ENCODE peak calls at places on chromosomes 16 and 17, in five cellular contexts. W, N, V, H and G are unnamed samples. For H3K4me1 and H3K9me3, the result is how much of the 10 kb centered on the place peaks cover.

GRCh38 chr16:84729716-84730320 is 30.0 kb downstream of the USP10 start:
- DNase-seq in N (peak), H (no peak), W (no peak), V (no peak), G (no peak)

GRCh38 chr17:33871720-33872535 is 383.2 kb upstream of the CCL2 start:
- DNase-seq in N (peak), V (no peak), H (peak), W (no peak), G (no peak)

GRCh38 chr17:46776298-46777005 is 42.0 kb downstream of the WNT3 start:
- DNase-seq in W (no peak), V (no peak), N (no peak), H (no peak), G (no peak)

GRCh38 chr17:28497931-28498330 is 8.2 kb upstream of the FOXN1 start:
- DNase-seq in N (no peak), W (no peak), H (no peak), V (no peak), G (no peak)

GRCh38 chr16:88451586-88452484 is 1.2 kb upstream of the ZFPM1 start:
- DNase-seq in N (no peak), W (no peak), H (no peak), V (peak), G (no peak)

GRCh38 chr16:29025218-29025617 is 40.4 kb downstream of the LAT start:
- DNase-seq in N (no peak), V (no peak), W (no peak), H (no peak), G (no peak)

GRCh38 chr17:67293251-67294203 is 48.5 kb upstream of the HELZ start:
- DNase-seq in W (peak), V (peak), N (peak), H (peak), G (peak)

GRCh38 chr16:2296662-2297505 is 29.0 kb upstream of the RNPS1 start:
- DNase-seq in N (peak), W (no peak), V (peak), H (peak), G (no peak)

GRCh38 chr17:2064980-2065785 is 10.3 kb downstream of the HIC1 start:
- DNase-seq in N (peak), W (no peak), V (no peak), H (no peak), G (no peak)

GRCh38 chr17:59844884-59845594 is 47.7 kb downstream of the TUBD1 start:
- DNase-seq in V (no peak), W (no peak), H (no peak), N (peak), G (no peak)

GRCh38 chr16:81106826-81107503 is 10.8 kb upstream of the GCSH start:
- DNase-seq in V (no peak), H (no peak), W (no peak), N (no peak), G (no peak)

GRCh38 chr16:711548-712320 is 3.2 kb upstream of the METRN start:
- DNase-seq in H (no peak), V (peak), N (peak), W (peak), G (no peak)

GRCh38 chr17:40422990-40423611 is 5.4 kb upstream of the TOP2A start:
- DNase-seq in H (peak), N (no peak), V (no peak), W (no peak), G (no peak)

GRCh38 chr17:60524463-60525346 is 1.3 kb downstream of the APPBP2 start:
- DNase-seq in V (no peak), W (no peak), H (no peak), N (peak), G (no peak)

GRCh38 chr16:16019488-16019887 is 70.1 kb downstream of the ABCC1 start:
- DNase-seq in V (no peak), W (peak), H (peak), N (peak), G (no peak)

GRCh38 chr16:49280861-49281331 is 742 bp downstream of the CBLN1 start:
- DNase-seq in H (no peak), V (no peak), N (no peak), W (no peak), G (no peak)

GRCh38 chr17:7881655-7882054 is 6.9 kb upstream of the CHD3 start:
- DNase-seq in N (no peak), W (no peak), H (no peak), V (no peak), G (no peak)

GRCh38 chr16:19118938-19119431 is 5.2 kb downstream of the ITPRIPL2 start:
- DNase-seq in N (peak), H (peak), W (peak), V (peak), G (no peak)

GRCh38 chr17:33322063-33322462 is 29.0 kb upstream of the ASIC2 start:
- DNase-seq in V (no peak), N (peak), W (no peak), H (no peak), G (no peak)

GRCh38 chr17:68771867-68772515 is 170.8 kb upstream of the FAM20A start:
- DNase-seq in V (no peak), H (peak), N (peak), W (no peak), G (peak)

GRCh38 chr16:48895142-48895541 is 285.2 kb upstream of the N4BP1 start:
- DNase-seq in N (no peak), V (no peak), H (no peak), W (no peak), G (no peak)

GRCh38 chr16:87347932-87348615 is 30.9 kb upstream of the C16orf95 start:
- DNase-seq in N (no peak), H (no peak), V (no peak), W (no peak), G (no peak)

GRCh38 chr17:30554839-30555751 is 77.9 kb downstream of the GOSR1 start:
- DNase-seq in H (no peak), N (peak), V (peak), W (peak), G (no peak)

GRCh38 chr17:16013943-16014407 is 14.4 kb downstream of the TTC19 start:
- DNase-seq in W (no peak), H (peak), V (no peak), N (peak), G (no peak)

GRCh38 chr17:50681260-50682200 is 26.2 kb downstream of the ANKRD40 start:
- DNase-seq in W (peak), H (peak), V (peak), N (peak), G (peak)

GRCh38 chr16:1884155-1884760 is 12.3 kb upstream of the MEIOB start:
- DNase-seq in H (peak), N (peak), W (no peak), V (peak), G (no peak)

GRCh38 chr16:80932725-80933124 is 74.0 kb downstream of the CMC2 start:
- DNase-seq in W (peak), N (peak), H (no peak), V (peak), G (no peak)

GRCh38 chr17:61647044-61647443 is 56.0 kb upstream of the NACA2 start:
- DNase-seq in W (no peak), H (no peak), V (no peak), N (peak), G (no peak)

GRCh38 chr17:1399366-1399678 is 700 bp downstream of the YWHAE start:
- DNase-seq in N (no peak), W (no peak), H (no peak), V (no peak), G (peak)

GRCh38 chr17:72618018-72618509 is 474.4 kb downstream of the SLC39A11 start:
- DNase-seq in V (peak), N (peak), W (no peak), H (no peak), G (no peak)

GRCh38 chr17:42122371-42123303 is at the start of gene HSPB9:
- DNase-seq in H (no peak), N (no peak), W (no peak), V (peak), G (no peak)

GRCh38 chr17:45316271-45317112 is at the start of gene MAP3K14:
- DNase-seq in N (peak), W (peak), V (peak), H (no peak), G (no peak)

GRCh38 chr17:50192116-50192872 is 9.1 kb downstream of the COL1A1 start:
- DNase-seq in W (no peak), H (no peak), V (no peak), N (peak), G (no peak)

GRCh38 chr17:32298721-32299578 is 33.3 kb downstream of the RHBDL3 start:
- DNase-seq in V (no peak), H (no peak), W (no peak), N (no peak), G (no peak)

GRCh38 chr17:42660692-42661345 is 1.7 kb downstream of the TUBG2 start:
- DNase-seq in V (no peak), N (peak), W (no peak), H (no peak), G (no peak)

GRCh38 chr16:50802000-50802399 is 60.1 kb downstream of the CYLD start:
- DNase-seq in N (peak), H (no peak), V (no peak), W (no peak), G (no peak)

GRCh38 chr16:9113707-9114106 is 22.3 kb downstream of the HAPSTR1 start:
- DNase-seq in N (no peak), H (no peak), W (no peak), V (no peak), G (no peak)

GRCh38 chr16:9114112-9114511 is 22.7 kb downstream of the HAPSTR1 start:
- DNase-seq in H (no peak), V (no peak), N (no peak), W (no peak), G (no peak)

GRCh38 chr16:9114842-9115241 is 23.4 kb downstream of the HAPSTR1 start:
- DNase-seq in H (no peak), N (no peak), V (no peak), W (no peak), G (no peak)

GRCh38 chr16:9112166-9112843 is 20.9 kb downstream of the HAPSTR1 start:
- DNase-seq in V (no peak), H (no peak), W (no peak), N (peak), G (no peak)

DNA sequence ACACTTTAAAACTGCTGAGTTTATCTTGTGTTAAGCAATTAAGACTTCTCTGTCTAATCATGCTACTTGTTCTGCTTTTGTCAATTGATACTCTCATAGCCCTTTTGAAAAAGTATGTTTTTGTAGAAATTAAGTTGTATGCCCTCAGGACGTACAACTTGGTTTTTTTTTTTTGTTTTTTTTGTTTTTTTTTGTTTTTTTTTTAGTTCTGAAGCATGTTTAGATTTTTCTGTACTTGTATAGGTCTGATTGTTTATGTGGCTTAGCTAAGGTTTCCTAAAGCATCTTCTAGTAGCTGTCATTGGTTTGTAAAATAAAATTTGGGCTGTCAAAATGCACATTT is 21.4 kb downstream of the HAPSTR1 start:
- DNase-seq in N (no peak), H (no peak), W (no peak), V (no peak), G (no peak)
- H3K4me1 ChIP-seq in N (half or more), H (half or more), W (half or more), V (under half), G (half or more)

GRCh38 chr16:35450648-35451047 is 1991.2 kb downstream of the TP53TG3F start:
- DNase-seq in W (no peak), H (no peak), N (no peak), V (no peak), G (no peak)
- H3K9me3 ChIP-seq in W (under half), H (under half), N (under half), V (half or more), G (under half)

GRCh38 chr17:47872019-47872650 is 21.2 kb upstream of the SP6 start:
- DNase-seq in H (no peak), V (no peak), N (peak), W (no peak), G (no peak)
- H3K4me3 ChIP-seq in H (no peak), V (no peak), N (peak), W (no peak), G (no peak)

DNA sequence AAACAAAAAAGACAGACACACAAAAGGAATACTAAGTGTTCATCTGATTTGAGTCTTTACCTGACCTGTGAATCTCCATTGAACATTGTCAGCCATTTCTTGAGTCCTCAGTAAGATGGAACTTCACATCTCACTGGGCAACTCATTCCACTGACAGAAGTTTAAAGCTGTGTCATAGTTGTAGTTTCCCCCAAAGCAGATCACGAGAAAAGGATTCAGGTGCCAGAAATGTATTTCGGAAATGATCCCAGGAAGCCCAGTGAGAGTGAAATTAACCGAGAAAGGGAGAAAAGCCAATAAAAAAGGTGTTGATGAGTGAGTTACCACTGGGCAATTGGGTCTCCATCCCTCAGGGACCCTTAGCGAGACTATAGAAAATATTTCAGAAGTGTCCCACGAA is 6.5 kb downstream of the CHD9 start:
- DNase-seq in V (no peak), W (no peak), N (no peak), H (no peak), G (no peak)
- H3K4me1 ChIP-seq in V (under half), W (under half), N (under half), H (under half), G (half or more)

GRCh38 chr17:76197911-76198310 is 42.4 kb downstream of the RNF157 start:
- DNase-seq in N (no peak), W (no peak), V (no peak), H (no peak), G (no peak)

GRCh38 chr17:76202516-76202915 is 37.8 kb downstream of the RNF157 start:
- DNase-seq in N (peak), V (no peak), W (no peak), H (no peak), G (no peak)

GRCh38 chr17:76198702-76199101 is 41.6 kb downstream of the RNF157 start:
- DNase-seq in W (no peak), V (no peak), N (no peak), H (no peak), G (no peak)

GRCh38 chr17:76199466-76199865 is 40.8 kb downstream of the RNF157 start:
- DNase-seq in W (no peak), V (no peak), H (no peak), N (no peak), G (no peak)

GRCh38 chr17:76200354-76200753 is 39.9 kb downstream of the RNF157 start:
- DNase-seq in V (no peak), W (no peak), N (no peak), H (no peak), G (no peak)
- H3K9me3 ChIP-seq in V (under half), W (under half), N (under half), H (under half), G (under half)

DNA sequence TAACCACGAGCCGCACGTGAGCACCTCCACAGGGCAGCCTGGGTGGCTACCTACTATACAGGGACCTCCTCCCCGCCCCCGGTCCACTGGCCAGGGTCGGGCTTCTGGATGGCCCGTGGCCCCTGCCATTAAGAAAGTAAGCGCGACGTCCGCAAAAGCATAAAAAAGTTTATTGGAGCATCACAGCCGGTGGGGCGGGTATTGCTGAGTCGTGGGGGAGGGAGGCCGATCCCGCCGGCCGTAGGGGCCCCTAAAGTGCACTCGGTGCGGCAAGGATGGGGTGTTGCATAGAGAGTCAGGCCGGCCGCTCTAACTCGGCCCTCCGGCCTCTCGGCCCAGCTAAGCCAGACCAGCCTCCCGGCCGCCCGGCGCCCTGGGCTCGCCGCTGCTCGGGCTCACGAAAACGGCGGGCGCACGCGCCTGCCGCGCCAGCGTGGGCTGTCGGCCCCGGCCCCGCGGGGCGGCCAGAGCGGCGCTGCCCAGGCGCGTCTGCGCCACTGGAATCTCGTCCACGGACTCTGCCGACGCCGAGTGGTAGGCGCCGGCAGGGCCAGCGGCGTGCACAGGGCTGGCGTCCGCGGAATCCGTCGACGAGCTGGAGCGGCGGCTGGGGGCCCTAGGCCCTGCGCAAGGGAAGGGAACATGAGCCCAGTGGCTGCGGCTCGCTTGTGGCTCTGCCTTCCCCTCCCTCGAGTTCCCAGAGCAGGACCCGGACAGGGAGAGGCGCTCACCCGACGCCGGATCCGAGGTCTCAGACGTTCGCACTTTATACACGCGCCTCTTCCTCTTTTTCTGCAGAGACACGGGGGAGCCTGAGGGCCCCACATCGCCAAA is 1.2 kb upstream of the TPPP3 start:
- DNase-seq in W (peak), H (no peak), V (no peak), N (peak), G (no peak)
- H3K4me3 ChIP-seq in W (peak), H (no peak), V (no peak), N (peak), G (peak)

GRCh38 chr16:23072084-23072599 is 77.1 kb downstream of the USP31 start:
- DNase-seq in W (peak), V (peak), H (peak), N (peak), G (peak)

GRCh38 chr16:23069844-23070243 is 79.4 kb downstream of the USP31 start:
- DNase-seq in H (no peak), W (no peak), N (no peak), V (no peak), G (no peak)

GRCh38 chr16:23071202-23072083 is 77.8 kb downstream of the USP31 start:
- DNase-seq in V (no peak), H (no peak), N (peak), W (no peak), G (no peak)

GRCh38 chr16:23072769-23073549 is 76.3 kb downstream of the USP31 start:
- DNase-seq in V (no peak), N (peak), W (no peak), H (peak), G (no peak)

GRCh38 chr16:23074423-23074822 is 74.8 kb downstream of the USP31 start:
- DNase-seq in N (no peak), H (no peak), V (no peak), W (no peak), G (no peak)
- H3K4me1 ChIP-seq in N (under half), H (half or more), V (under half), W (under half), G (under half)

GRCh38 chr16:31893824-31894223 is 20.2 kb downstream of the ZNF267 start:
- DNase-seq in W (no peak), V (no peak), H (no peak), N (no peak), G (no peak)
- H3K9me3 ChIP-seq in W (under half), V (under half), H (half or more), N (under half), G (under half)